ENCODE peak calls at places on chromosomes 16 and 17, in seven cellular contexts. T, W, S, R, V, K and Z are unnamed samples.
A peak's percentile ranks its signal among the peaks of the same experiment; 100 is the strongest.

GRCh38 chr16:57134982-57135381 is 42.6 kb downstream of the CPNE2 start:
- DNase-seq in S (no peak), V (peak; percentile 50), K (no peak), R (no peak), T (no peak), W (peak; percentile 16), Z (no peak)

GRCh38 chr17:82237083-82237745 is 8.4 kb downstream of the SLC16A3 start:
- DNase-seq in S (no peak), T (no peak), W (no peak), R (no peak), K (no peak), V (peak; percentile 79), Z (no peak)

GRCh38 chr16:89359296-89360147 is 130.8 kb downstream of the ANKRD11 start:
- DNase-seq in W (no peak), V (peak; percentile 88), R (no peak), S (no peak), T (no peak), K (no peak), Z (no peak)

GRCh38 chr16:67024384-67024896 is 4.5 kb upstream of the CBFB start:
- DNase-seq in S (no peak), R (no peak), K (no peak), W (no peak), V (peak; percentile 39), T (no peak), Z (no peak)

GRCh38 chr17:59435238-59435637 is 103.8 kb downstream of the YPEL2 start:
- DNase-seq in K (no peak), T (peak; percentile 87), R (peak; percentile 42), W (no peak), S (peak; percentile 68), V (no peak), Z (peak; percentile 77)

GRCh38 chr17:45440161-45440859 is 7.6 kb upstream of the ARHGAP27 start:
- DNase-seq in W (no peak), T (peak; percentile 75), K (no peak), R (peak; percentile 2), V (peak; percentile 22), S (no peak), Z (peak; percentile 57)

GRCh38 chr17:8532021-8532420 is 96.3 kb downstream of the NDEL1 start:
- DNase-seq in T (no peak), K (no peak), W (no peak), S (no peak), R (no peak), V (no peak), Z (no peak)

GRCh38 chr16:19963306-19963705 is 78.7 kb upstream of the GPRC5B start:
- DNase-seq in S (no peak), W (no peak), V (peak; percentile 85), R (no peak), T (no peak), K (peak; percentile 17), Z (no peak)

GRCh38 chr17:43467981-43468541 is 15.7 kb upstream of the DHX8 start:
- DNase-seq in T (peak; percentile 89), V (peak; percentile 90), R (peak; percentile 91), S (peak; percentile 98), W (no peak), K (peak; percentile 47), Z (peak; percentile 54)

GRCh38 chr17:69448431-69449102 is 34.1 kb downstream of the MAP2K6 start:
- DNase-seq in T (no peak), S (no peak), R (no peak), K (peak; percentile 72), W (no peak), V (peak; percentile 93), Z (no peak)

GRCh38 chr17:34628883-34629282 is 49.5 kb downstream of the TMEM132E start:
- DNase-seq in K (no peak), W (no peak), R (no peak), V (no peak), T (no peak), S (no peak), Z (no peak)

GRCh38 chr16:73217654-73218053 is 169.7 kb upstream of the ZFHX3 start:
- DNase-seq in R (no peak), S (no peak), T (no peak), V (no peak), K (no peak), W (no peak), Z (no peak)

GRCh38 chr16:57642368-57643135 is 14.1 kb downstream of the ADGRG1 start:
- DNase-seq in S (no peak), R (no peak), W (no peak), T (no peak), V (no peak), K (no peak), Z (no peak)